ENCODE peak calls at places on chromosomes 13 and 19, in six cellular contexts. One of them, this sample, is unnamed.

GRCh38 chr13:28408235-28408848 is 86.6 kb downstream of the FLT1 start:
- DNase-seq in HepG2: no peak
- DNase-seq in GM12891: no peak
- DNase-seq in K562: peak
- DNase-seq in H1: no peak
- DNase-seq in GM12878: no peak
- DNase-seq in this sample: no peak

GRCh38 chr13:45215392-45216077 is 14.7 kb upstream of the KCTD4 start:
- DNase-seq in H1: no peak
- DNase-seq in GM12891: no peak
- DNase-seq in K562: no peak
- DNase-seq in GM12878: no peak
- DNase-seq in HepG2: no peak
- DNase-seq in this sample: no peak

GRCh38 chr13:31064636-31065035 is 97.1 kb downstream of the HSPH1 start:
- DNase-seq in GM12878: no peak
- DNase-seq in H1: no peak
- DNase-seq in K562: no peak
- DNase-seq in GM12891: no peak
- DNase-seq in HepG2: no peak
- DNase-seq in this sample: no peak

GRCh38 chr13:36096411-36097184 is 34.6 kb downstream of the DCLK1 start:
- DNase-seq in HepG2: no peak
- DNase-seq in GM12878: no peak
- DNase-seq in GM12891: no peak
- DNase-seq in H1: no peak
- DNase-seq in K562: no peak
- DNase-seq in this sample: no peak

GRCh38 chr13:42762917-42763316 is 18.5 kb upstream of the FAM216B start:
- DNase-seq in HepG2: no peak
- DNase-seq in GM12891: no peak
- DNase-seq in K562: no peak
- DNase-seq in GM12878: no peak
- DNase-seq in H1: no peak
- DNase-seq in this sample: no peak

GRCh38 chr13:62556973-62557372 is 1141.3 kb upstream of the PCDH20 start:
- DNase-seq in GM12878: no peak
- DNase-seq in K562: no peak
- DNase-seq in HepG2: no peak
- DNase-seq in H1: no peak
- DNase-seq in GM12891: no peak
- DNase-seq in this sample: no peak

GRCh38 chr13:19910336-19911072 is 47.1 kb upstream of the ZMYM5 start:
- DNase-seq in GM12891: no peak
- DNase-seq in H1: no peak
- DNase-seq in HepG2: no peak
- DNase-seq in K562: no peak
- DNase-seq in GM12878: no peak
- DNase-seq in this sample: no peak

GRCh38 chr19:39506944-39507714 is 7.8 kb upstream of the SELENOV start:
- DNase-seq in K562: peak
- DNase-seq in GM12891: peak
- DNase-seq in HepG2: peak
- DNase-seq in H1: peak
- DNase-seq in GM12878: no peak
- DNase-seq in this sample: peak

GRCh38 chr13:99656843-99657506 is 155.7 kb downstream of the TM9SF2 start:
- DNase-seq in GM12878: no peak
- DNase-seq in HepG2: no peak
- DNase-seq in GM12891: no peak
- DNase-seq in H1: no peak
- DNase-seq in K562: no peak
- DNase-seq in this sample: no peak

GRCh38 chr19:32333227-32333626 is 12.2 kb upstream of the ZNF507 start:
- DNase-seq in K562: no peak
- DNase-seq in H1: no peak
- DNase-seq in GM12891: no peak
- DNase-seq in HepG2: no peak
- DNase-seq in GM12878: no peak
- DNase-seq in this sample: no peak

GRCh38 chr13:72229067-72229466 is 362.1 kb upstream of the DACH1 start:
- DNase-seq in GM12878: no peak
- DNase-seq in HepG2: no peak
- DNase-seq in K562: no peak
- DNase-seq in H1: no peak
- DNase-seq in GM12891: no peak
- DNase-seq in this sample: no peak

GRCh38 chr13:98576215-98576945 is 527 bp downstream of the STK24 start:
- DNase-seq in K562: peak
- DNase-seq in H1: no peak
- DNase-seq in GM12878: no peak
- DNase-seq in GM12891: peak
- DNase-seq in HepG2: no peak
- DNase-seq in this sample: no peak

GRCh38 chr19:32748497-32748896 is 28.9 kb downstream of the TDRD12 start:
- DNase-seq in H1: no peak
- DNase-seq in GM12891: peak
- DNase-seq in K562: peak
- DNase-seq in GM12878: no peak
- DNase-seq in HepG2: peak
- DNase-seq in this sample: no peak

GRCh38 chr19:12838182-12838890 is at the start of gene MAST1:
- DNase-seq in GM12891: peak
- DNase-seq in H1: no peak
- DNase-seq in GM12878: no peak
- DNase-seq in HepG2: no peak
- DNase-seq in K562: peak
- DNase-seq in this sample: peak

GRCh38 chr13:77457989-77458388 is 77.5 kb upstream of the SCEL start:
- DNase-seq in HepG2: no peak
- DNase-seq in K562: no peak
- DNase-seq in GM12891: no peak
- DNase-seq in H1: no peak
- DNase-seq in GM12878: no peak
- DNase-seq in this sample: no peak

GRCh38 chr19:5183616-5184015 is 157.0 kb downstream of the PTPRS start:
- DNase-seq in K562: no peak
- DNase-seq in H1: no peak
- DNase-seq in HepG2: no peak
- DNase-seq in GM12891: no peak
- DNase-seq in GM12878: no peak
- DNase-seq in this sample: no peak

GRCh38 chr13:113361406-113361805 is 2.5 kb downstream of the GRTP1 start:
- DNase-seq in GM12878: no peak
- DNase-seq in K562: no peak
- DNase-seq in GM12891: no peak
- DNase-seq in HepG2: no peak
- DNase-seq in H1: no peak
- DNase-seq in this sample: no peak

GRCh38 chr19:37227996-37228395 is 10.0 kb downstream of the ZNF383 start:
- DNase-seq in H1: no peak
- DNase-seq in HepG2: no peak
- DNase-seq in K562: no peak
- DNase-seq in GM12878: no peak
- DNase-seq in GM12891: no peak
- DNase-seq in this sample: no peak

GRCh38 chr13:48505597-48506091 is 27.2 kb downstream of the RCBTB2 start:
- DNase-seq in K562: no peak
- DNase-seq in GM12878: peak
- DNase-seq in H1: no peak
- DNase-seq in GM12891: no peak
- DNase-seq in HepG2: no peak
- DNase-seq in this sample: peak

GRCh38 chr19:51567583-51567982 is 3.5 kb upstream of the ZNF175 start:
- DNase-seq in H1: no peak
- DNase-seq in K562: no peak
- DNase-seq in GM12891: no peak
- DNase-seq in HepG2: no peak
- DNase-seq in GM12878: no peak
- DNase-seq in this sample: no peak

GRCh38 chr13:26259634-26260033 is 5.7 kb downstream of the CDK8 start:
- DNase-seq in K562: no peak
- DNase-seq in HepG2: no peak
- DNase-seq in H1: no peak
- DNase-seq in GM12878: no peak
- DNase-seq in GM12891: no peak
- DNase-seq in this sample: no peak

GRCh38 chr13:40057228-40057627 is 401.8 kb downstream of the COG6 start:
- DNase-seq in GM12891: no peak
- DNase-seq in K562: no peak
- DNase-seq in GM12878: no peak
- DNase-seq in HepG2: no peak
- DNase-seq in H1: no peak
- DNase-seq in this sample: no peak

GRCh38 chr19:53927745-53928144 is 18.7 kb downstream of the CACNG7 start:
- DNase-seq in GM12878: no peak
- DNase-seq in H1: peak
- DNase-seq in K562: peak
- DNase-seq in GM12891: no peak
- DNase-seq in HepG2: peak
- DNase-seq in this sample: no peak

GRCh38 chr13:25678398-25678797 is 306.6 kb downstream of the ATP8A2 start:
- DNase-seq in GM12878: no peak
- DNase-seq in K562: no peak
- DNase-seq in GM12891: no peak
- DNase-seq in HepG2: no peak
- DNase-seq in H1: no peak
- DNase-seq in this sample: no peak

GRCh38 chr13:26465514-26465913 is 92.0 kb upstream of the WASF3 start:
- DNase-seq in H1: no peak
- DNase-seq in K562: no peak
- DNase-seq in GM12878: no peak
- DNase-seq in GM12891: no peak
- DNase-seq in HepG2: no peak
- DNase-seq in this sample: no peak

GRCh38 chr19:57947088-57947418 is 453 bp downstream of the ZNF256 start:
- DNase-seq in H1: no peak
- DNase-seq in K562: no peak
- DNase-seq in GM12878: no peak
- DNase-seq in HepG2: no peak
- DNase-seq in GM12891: no peak
- DNase-seq in this sample: no peak

GRCh38 chr13:70964124-70964523 is 855.9 kb upstream of the KLHL1 start:
- DNase-seq in GM12891: no peak
- DNase-seq in K562: no peak
- DNase-seq in HepG2: peak
- DNase-seq in H1: no peak
- DNase-seq in GM12878: no peak
- DNase-seq in this sample: no peak

GRCh38 chr13:35916186-35916585 is 215.0 kb downstream of the DCLK1 start:
- DNase-seq in H1: no peak
- DNase-seq in GM12891: no peak
- DNase-seq in HepG2: no peak
- DNase-seq in GM12878: no peak
- DNase-seq in K562: no peak
- DNase-seq in this sample: no peak

GRCh38 chr19:961866-962620 is 22.1 kb upstream of the WDR18 start:
- DNase-seq in K562: peak
- DNase-seq in HepG2: peak
- DNase-seq in GM12878: no peak
- DNase-seq in H1: no peak
- DNase-seq in GM12891: no peak
- DNase-seq in this sample: no peak

GRCh38 chr19:51141181-51141580 is 920 bp upstream of the SIGLEC7 start:
- DNase-seq in GM12891: no peak
- DNase-seq in GM12878: no peak
- DNase-seq in HepG2: no peak
- DNase-seq in H1: no peak
- DNase-seq in K562: no peak
- DNase-seq in this sample: no peak

GRCh38 chr19:40560092-40560507 is 16.6 kb upstream of the SHKBP1 start:
- DNase-seq in HepG2: no peak
- DNase-seq in GM12878: no peak
- DNase-seq in H1: no peak
- DNase-seq in GM12891: no peak
- DNase-seq in K562: no peak
- DNase-seq in this sample: no peak

GRCh38 chr13:33277351-33277750 is 8.2 kb downstream of the STARD13 start:
- DNase-seq in K562: no peak
- DNase-seq in HepG2: no peak
- DNase-seq in GM12878: no peak
- DNase-seq in H1: no peak
- DNase-seq in GM12891: no peak
- DNase-seq in this sample: no peak

GRCh38 chr19:4139614-4140236 is 13.7 kb upstream of the CREB3L3 start:
- DNase-seq in H1: peak
- DNase-seq in GM12878: peak
- DNase-seq in HepG2: peak
- DNase-seq in GM12891: peak
- DNase-seq in K562: peak
- DNase-seq in this sample: peak
- TF ChIP-seq TAF1 in H1: no peak
- TF ChIP-seq TAF1 in GM12878: no peak
- TF ChIP-seq TAF1 in HepG2: no peak
- TF ChIP-seq TAF1 in GM12891: no peak
- TF ChIP-seq TAF1 in K562: no peak
- TF ChIP-seq TAF1 in this sample: no peak

GRCh38 chr19:11597202-11598102 is at the start of gene ZNF627:
- DNase-seq in GM12891: peak
- DNase-seq in HepG2: peak
- DNase-seq in K562: peak
- DNase-seq in H1: peak
- DNase-seq in GM12878: peak
- DNase-seq in this sample: peak
- TF ChIP-seq POLR2A in GM12891: peak
- TF ChIP-seq POLR2A in HepG2: peak
- TF ChIP-seq POLR2A in K562: peak
- TF ChIP-seq POLR2A in H1: peak
- TF ChIP-seq POLR2A in GM12878: peak
- TF ChIP-seq POLR2A in this sample: peak

GRCh38 chr19:55690769-55691545 is 15.9 kb downstream of the EPN1 start:
- DNase-seq in GM12891: no peak
- DNase-seq in H1: no peak
- DNase-seq in K562: no peak
- DNase-seq in HepG2: no peak
- DNase-seq in GM12878: no peak
- DNase-seq in this sample: no peak
- TF ChIP-seq TAF1 in GM12891: no peak
- TF ChIP-seq TAF1 in H1: no peak
- TF ChIP-seq TAF1 in K562: no peak
- TF ChIP-seq TAF1 in HepG2: no peak
- TF ChIP-seq TAF1 in GM12878: no peak
- TF ChIP-seq TAF1 in this sample: no peak

DNA sequence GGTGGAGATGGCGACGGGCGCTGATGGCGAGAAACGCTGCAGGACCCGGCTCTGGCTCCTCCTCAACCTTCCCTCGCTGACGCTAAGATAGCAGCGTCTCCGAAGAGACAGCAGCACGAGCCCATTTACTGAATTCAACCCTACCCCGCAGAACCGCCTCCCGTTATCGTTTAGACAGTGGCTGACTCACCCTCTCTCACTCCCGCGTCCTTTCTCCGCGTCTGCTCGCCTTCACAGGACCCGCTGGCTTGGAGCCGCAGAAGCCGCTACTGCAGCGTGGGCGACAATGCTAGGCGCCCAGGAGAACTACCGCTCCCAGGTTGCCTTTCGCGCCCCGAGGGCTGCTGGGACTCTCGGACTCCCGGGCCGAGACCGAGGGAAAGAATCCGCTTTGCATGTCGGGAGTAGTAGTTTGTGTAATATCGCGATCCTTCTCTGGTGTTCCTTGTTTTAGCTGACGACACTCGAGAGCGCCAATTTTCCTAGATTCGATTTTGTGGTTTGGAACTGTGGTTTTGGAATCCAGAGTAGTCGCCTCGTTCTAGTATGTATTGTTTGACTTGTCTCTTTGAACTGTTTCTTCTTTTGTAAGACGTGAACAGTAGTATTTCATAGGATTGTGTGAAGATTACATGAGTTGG is at the start of gene KBTBD6:
- DNase-seq in H1: peak
- DNase-seq in GM12891: peak
- DNase-seq in K562: peak
- DNase-seq in HepG2: peak
- DNase-seq in GM12878: peak
- DNase-seq in this sample: peak
- TF ChIP-seq POLR2A in H1: peak
- TF ChIP-seq POLR2A in GM12891: peak
- TF ChIP-seq POLR2A in K562: peak
- TF ChIP-seq POLR2A in HepG2: peak
- TF ChIP-seq POLR2A in GM12878: peak
- TF ChIP-seq POLR2A in this sample: peak